ENCODE peak calls at places on chromosomes 7 and 10, in four cellular contexts. O is left ventricle myocardium inferior, R is H9, U is T-helper 9 cell. B is an unnamed sample.

GRCh38 chr7:4694653-4695335 is 12.7 kb downstream of the FOXK1 start:
- DNase-seq in R (no peak), U (no peak), O (peak), B (no peak)

GRCh38 chr7:90595801-90596683 is at the start of gene CDK14:
- DNase-seq in R (peak), O (peak), U (peak), B (no peak)

GRCh38 chr10:112952282-112952991 is 2.4 kb downstream of the TCF7L2 start:
- DNase-seq in O (peak), R (no peak), U (no peak), B (no peak)

GRCh38 chr10:33267708-33268107 is 66.8 kb downstream of the NRP1 start:
- DNase-seq in R (no peak), O (no peak), U (no peak), B (no peak)

GRCh38 chr7:20267482-20267881 is 50.3 kb upstream of the MACC1 start:
- DNase-seq in R (peak), U (no peak), O (no peak), B (no peak)

GRCh38 chr7:290554-291301 is 758 bp downstream of the FOXL3 start:
- DNase-seq in O (no peak), U (no peak), R (no peak), B (no peak)

GRCh38 chr7:130875265-130875741 is 141.3 kb upstream of the KLF14 start:
- DNase-seq in R (peak), O (peak), U (peak), B (peak)

GRCh38 chr7:23106801-23107713 is 1.5 kb downstream of the KLHL7 start:
- DNase-seq in U (no peak), O (no peak), R (no peak), B (no peak)

GRCh38 chr7:139730746-139731612 is 46.8 kb downstream of the HIPK2 start:
- DNase-seq in U (no peak), O (peak), R (no peak), B (no peak)

GRCh38 chr10:24579911-24580310 is 143.8 kb downstream of the ARHGAP21 start:
- DNase-seq in R (peak), U (no peak), O (no peak), B (no peak)

GRCh38 chr10:104297697-104298660 is 29.0 kb downstream of the GSTO2 start:
- DNase-seq in U (peak), R (peak), O (peak), B (no peak)

GRCh38 chr10:113020838-113021237 is 70.8 kb downstream of the TCF7L2 start:
- DNase-seq in O (no peak), R (no peak), U (no peak), B (no peak)

GRCh38 chr10:114087255-114087654 is 43.6 kb downstream of the ADRB1 start:
- DNase-seq in O (no peak), U (no peak), R (no peak), B (no peak)

GRCh38 chr7:41185851-41186250 is 517.0 kb downstream of the INHBA start:
- DNase-seq in U (no peak), R (no peak), O (no peak), B (no peak)

GRCh38 chr10:14876764-14877163 is 1.9 kb upstream of the SUV39H2 start:
- DNase-seq in R (no peak), O (no peak), U (no peak), B (no peak)

GRCh38 chr10:44386546-44387052 is 1.7 kb upstream of the CXCL12 start:
- DNase-seq in U (peak), O (peak), R (peak), B (peak)

B was measured in effector memory CD8-positive, alpha-beta T cell.